ENCODE peak calls at places on chromosomes 6 and 20, in four cellular contexts. J is IMR-90, L is K562, R is GM12878. C is an unnamed sample.

GRCh38 chr6:146864300-146864699 is 265.5 kb downstream of the ADGB start:
- DNase-seq in J (no peak), L (no peak), R (no peak), C (no peak)

GRCh38 chr6:34360556-34360955 is 31.9 kb downstream of the NUDT3 start:
- DNase-seq in L (no peak), J (peak), R (no peak), C (no peak)

GRCh38 chr20:23242104-23242503 is 108.5 kb upstream of the NXT1 start:
- DNase-seq in R (no peak), J (no peak), L (no peak), C (no peak)

GRCh38 chr20:51640743-51641142 is 98.2 kb upstream of the NFATC2 start:
- DNase-seq in R (no peak), L (no peak), J (peak), C (no peak)

GRCh38 chr6:30727920-30728605 is 7.9 kb downstream of the TUBB start:
- DNase-seq in R (no peak), J (peak), L (no peak), C (peak)

GRCh38 chr6:12751694-12752304 is 35.2 kb downstream of the PHACTR1 start:
- DNase-seq in L (peak), J (peak), R (no peak), C (peak)

GRCh38 chr6:104483225-104483834 is 376.4 kb downstream of the HACE1 start:
- DNase-seq in R (no peak), J (no peak), L (no peak), C (peak)

GRCh38 chr6:13280253-13280652 is 48.1 kb downstream of the TBC1D7 start:
- DNase-seq in R (no peak), J (no peak), L (no peak), C (no peak)

GRCh38 chr6:32096394-32097258 is 12.5 kb downstream of the TNXB start:
- DNase-seq in J (no peak), R (no peak), L (no peak), C (no peak)

GRCh38 chr6:11427827-11428245 is 109.7 kb upstream of the TMEM170B start:
- DNase-seq in J (peak), R (no peak), L (no peak), C (no peak)

GRCh38 chr20:62246872-62247652 is 8.7 kb downstream of the OSBPL2 start:
- DNase-seq in J (no peak), L (no peak), R (no peak), C (no peak)

GRCh38 chr20:56845546-56846081 is 216.5 kb downstream of the TFAP2C start:
- DNase-seq in J (no peak), R (no peak), L (no peak), C (no peak)

GRCh38 chr6:147625946-147626345 is 117.5 kb downstream of the SAMD5 start:
- DNase-seq in J (no peak), R (no peak), L (no peak), C (no peak)

GRCh38 chr20:54197621-54198604 is 10.0 kb upstream of the PFDN4 start:
- DNase-seq in J (peak), R (peak), L (no peak), C (peak)

GRCh38 chr6:8539446-8539845 is 104.1 kb upstream of the SLC35B3 start:
- DNase-seq in L (no peak), R (no peak), J (no peak), C (peak)

DNA sequence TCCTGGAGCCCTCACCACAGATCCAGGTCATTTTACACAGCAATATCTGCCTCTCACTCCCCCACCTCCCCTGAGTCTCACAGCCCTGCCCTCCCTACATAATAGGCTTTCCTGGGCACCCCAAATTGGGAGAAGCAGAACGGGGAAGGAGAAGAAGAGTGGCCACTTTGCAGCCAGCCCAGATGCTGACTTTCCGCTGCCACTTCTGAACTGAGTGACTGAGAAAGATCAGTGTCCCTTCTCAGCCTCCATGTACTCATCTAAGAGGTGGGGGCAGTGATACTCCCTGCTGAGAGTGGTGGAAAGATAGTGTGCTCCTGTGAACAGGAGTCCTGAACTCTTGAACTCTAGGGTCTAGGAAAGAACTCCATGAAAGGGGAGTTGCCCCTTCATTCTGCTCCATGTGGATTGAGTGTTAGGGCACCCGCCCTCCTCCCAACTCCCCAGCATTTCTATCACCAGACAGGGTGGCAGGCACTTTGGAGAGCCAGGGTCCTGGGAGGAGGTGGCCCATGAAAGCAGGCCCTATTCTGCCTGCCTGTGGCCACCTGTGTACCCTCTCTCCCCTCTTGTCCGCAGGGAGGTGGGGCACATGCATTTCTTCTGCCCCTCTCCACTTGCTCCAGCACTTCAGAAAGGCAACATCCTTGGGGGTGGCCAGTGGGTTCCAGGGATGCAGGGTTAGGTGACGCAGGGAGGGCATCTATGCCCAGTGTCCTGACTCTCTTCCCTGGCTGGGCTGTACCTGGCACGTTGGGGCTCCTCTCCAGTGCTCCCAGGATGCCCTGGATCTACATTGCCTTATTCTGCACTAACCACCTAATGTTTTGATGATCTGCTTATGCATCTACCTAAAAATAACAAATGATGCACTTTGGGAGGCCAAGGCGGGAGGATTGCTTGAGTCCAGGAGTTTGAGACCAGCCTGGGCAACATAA is 38.3 kb upstream of the MRPS18A start:
- DNase-seq in L (peak), J (no peak), R (no peak), C (no peak)
- TF ChIP-seq ELK1 in L (no peak), J (no peak), R (no peak), C (no peak)

GRCh38 chr20:2797136-2797983 is 3.1 kb downstream of the CPXM1 start:
- DNase-seq in J (no peak), L (no peak), R (no peak), C (no peak)
- TF ChIP-seq ELK1 in J (no peak), L (no peak), R (no peak), C (no peak)

GRCh38 chr6:16163535-16164300 is 34.8 kb downstream of the MYLIP start:
- DNase-seq in R (no peak), J (no peak), L (no peak), C (no peak)
- TF ChIP-seq ELK1 in R (no peak), J (no peak), L (no peak), C (no peak)

DNA sequence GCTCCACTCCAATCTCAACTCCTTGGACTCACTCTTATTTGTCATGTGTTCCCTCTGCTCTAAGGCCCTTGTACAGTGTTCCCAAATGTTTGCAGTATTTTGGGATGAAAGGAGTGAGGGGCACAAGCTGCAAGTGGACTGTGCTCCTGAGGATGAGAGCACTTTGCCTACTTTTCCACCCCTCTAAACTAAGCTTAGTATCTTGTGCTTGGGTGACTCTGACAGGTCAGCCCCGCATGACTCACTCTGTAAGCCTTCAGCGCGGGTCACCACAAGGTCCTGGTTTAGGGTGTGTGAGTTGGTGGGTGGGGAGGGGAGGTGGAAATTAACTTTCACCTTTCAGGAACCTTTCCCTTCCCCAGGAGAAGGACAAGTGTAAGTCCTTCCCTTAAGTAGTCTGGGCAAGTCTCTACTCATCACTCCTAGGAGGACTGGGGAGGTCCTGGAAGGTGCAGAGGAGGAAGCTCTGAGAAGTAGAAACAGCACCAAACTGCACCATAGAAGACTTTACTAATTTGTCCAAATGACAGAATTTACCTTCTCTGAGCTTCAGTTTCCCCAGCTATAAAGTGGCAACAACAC is 68.8 kb upstream of the EPB41L1 start:
- DNase-seq in J (peak), L (peak), R (no peak), C (peak)
- TF ChIP-seq ELK1 in J (no peak), L (no peak), R (no peak), C (no peak)

GRCh38 chr6:46953921-46954320 is 32.2 kb upstream of the ADGRF5 start:
- DNase-seq in R (no peak), J (no peak), L (no peak), C (no peak)
- TF ChIP-seq ELK1 in R (no peak), J (no peak), L (no peak), C (no peak)

GRCh38 chr6:106197441-106197840 is 111.3 kb downstream of the PRDM1 start:
- DNase-seq in L (no peak), R (no peak), J (no peak), C (no peak)

GRCh38 chr6:106192824-106193223 is 106.7 kb downstream of the PRDM1 start:
- DNase-seq in J (peak), L (no peak), R (no peak), C (no peak)

GRCh38 chr6:106199331-106199730 is 113.2 kb downstream of the PRDM1 start:
- DNase-seq in L (no peak), J (no peak), R (no peak), C (no peak)

GRCh38 chr6:106199998-106200397 is 113.9 kb downstream of the PRDM1 start:
- DNase-seq in R (no peak), J (peak), L (no peak), C (no peak)

DNA sequence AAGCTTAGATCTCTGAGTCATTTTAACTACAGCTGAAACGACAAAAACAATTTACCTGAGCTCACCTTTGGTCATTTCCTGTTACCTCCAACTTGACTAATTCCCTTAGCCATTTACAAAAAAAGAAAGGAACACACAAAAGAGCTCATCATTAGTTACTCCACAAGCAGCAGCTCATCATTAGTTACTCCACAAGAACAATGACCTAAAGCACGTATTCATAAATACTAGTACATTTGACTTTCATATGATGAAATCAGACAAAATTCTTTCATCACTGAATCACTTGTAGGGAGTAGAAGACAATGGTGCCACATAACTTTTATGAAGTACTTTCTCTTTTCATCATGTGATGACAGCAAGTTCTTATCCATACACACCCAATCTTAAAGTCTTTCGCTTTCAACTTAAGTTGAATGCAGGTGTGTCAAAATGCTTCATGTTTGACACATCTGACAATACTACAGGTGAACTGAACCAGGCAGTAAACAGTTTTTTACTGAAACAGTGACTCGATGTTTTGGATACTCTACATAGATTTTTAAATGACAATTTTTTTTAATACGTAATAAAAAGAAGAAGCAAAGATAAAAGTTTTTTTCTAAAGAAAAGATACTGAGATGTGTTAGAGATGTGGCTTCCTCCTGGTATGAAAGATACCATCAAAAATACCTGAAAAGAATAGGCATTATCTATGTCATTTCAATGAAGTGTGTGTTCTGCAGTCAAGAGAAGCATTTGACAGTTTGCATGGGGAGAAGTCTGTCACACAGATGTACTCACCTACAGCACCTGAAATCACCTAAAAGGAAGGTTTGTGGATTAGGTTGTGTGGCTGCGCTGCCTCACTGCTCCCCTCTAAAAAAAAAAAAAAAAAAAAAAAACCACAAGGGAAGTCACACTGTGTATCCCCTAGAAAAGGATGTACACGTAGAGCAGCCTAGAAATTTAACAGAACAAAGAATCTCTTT is 109.1 kb downstream of the PRDM1 start:
- DNase-seq in L (no peak), R (no peak), J (peak), C (no peak)
- TF ChIP-seq ELK1 in L (no peak), R (no peak), J (no peak), C (no peak)